ENCODE peak calls at places on chromosomes 4 and X, in six cellular contexts. Y is lower lobe of right lung; H is sciatic nerve; B is CD8-positive, alpha-beta T cell; T is gastrocnemius medialis; G is activated CD8-positive, alpha-beta memory T cell treated with anti-CD3 and anti-CD28 coated beads, Interleukin-2, amount 10 ng/mL, durations not matched to agents 7 days and 5 days. I is an unnamed sample.

GRCh38 chr4:151700566-151701316 is 60.1 kb downstream of the GATB start:
- ATAC-seq in H (no peak), Y (no peak), G (no peak), B (no peak), T (no peak), I (no peak)

GRCh38 chrX:46665232-46666162 is 91.9 kb downstream of the CHST7 start:
- ATAC-seq in Y (no peak), B (no peak), H (no peak), G (no peak), T (no peak), I (no peak)

GRCh38 chr4:155966661-155967060 is 13.0 kb upstream of the CTSO start:
- ATAC-seq in H (no peak), Y (no peak), B (no peak), G (no peak), T (no peak), I (no peak)

GRCh38 chr4:76208005-76208765 is 5.4 kb downstream of the SCARB2 start:
- ATAC-seq in Y (peak; percentile 93), T (peak; percentile 80), B (no peak), H (peak; percentile 95), G (no peak), I (peak; percentile 76)

GRCh38 chr4:153611679-153612078 is 72.4 kb upstream of the TLR2 start:
- ATAC-seq in T (no peak), Y (no peak), B (no peak), G (no peak), H (no peak), I (no peak)

GRCh38 chrX:154417157-154417556 is 5.8 kb downstream of the TAFAZZIN start:
- ATAC-seq in Y (no peak), B (no peak), G (no peak), T (no peak), H (no peak), I (no peak)

GRCh38 chrX:38929966-38930421 is 128.7 kb downstream of the MID1IP1 start:
- ATAC-seq in H (no peak), G (no peak), B (no peak), Y (no peak), T (peak; percentile 96), I (no peak)

GRCh38 chr4:137267024-137267423 is 265.3 kb downstream of the PCDH18 start:
- ATAC-seq in T (no peak), H (no peak), B (no peak), G (no peak), Y (no peak), I (peak; percentile 77)

GRCh38 chr4:38656111-38656510 is 7.9 kb upstream of the KLF3 start:
- ATAC-seq in B (no peak), T (no peak), Y (no peak), H (no peak), G (no peak), I (no peak)

GRCh38 chr4:123411976-123412589 is 15.5 kb downstream of the SPRY1 start:
- ATAC-seq in T (no peak), B (no peak), H (no peak), Y (no peak), G (peak; percentile 42), I (no peak)

GRCh38 chr4:13966241-13967195 is 339.0 kb upstream of the BOD1L1 start:
- ATAC-seq in G (no peak), T (no peak), H (peak; percentile 67), Y (no peak), B (no peak), I (peak; percentile 89)

GRCh38 chr4:108473163-108473720 is 147.1 kb upstream of the RPL34 start:
- ATAC-seq in B (no peak), Y (no peak), T (no peak), H (no peak), G (no peak), I (no peak)

GRCh38 chr4:182724414-182724813 is 192.8 kb downstream of the DCTD start:
- ATAC-seq in G (no peak), T (no peak), B (no peak), H (no peak), Y (no peak), I (no peak)

GRCh38 chr4:26081795-26082498 is 167.9 kb downstream of the SMIM20 start:
- ATAC-seq in G (peak; percentile 64), Y (peak; percentile 68), B (no peak), T (peak; percentile 35), H (peak; percentile 30), I (peak; percentile 53)

GRCh38 chr4:76234679-76235044 is 16.9 kb upstream of the FAM47E start:
- ATAC-seq in T (no peak), Y (no peak), B (no peak), G (no peak), H (no peak), I (no peak)

GRCh38 chr4:150579591-150580234 is 2.2 kb upstream of the MAB21L2 start:
- ATAC-seq in Y (peak; percentile 47), B (no peak), T (peak; percentile 39), G (no peak), H (peak; percentile 26), I (peak; percentile 20)

GRCh38 chrX:13250831-13251612 is 68.8 kb downstream of the ATXN3L start:
- ATAC-seq in B (no peak), T (peak; percentile 63), G (no peak), H (peak; percentile 90), Y (peak; percentile 69), I (peak; percentile 29)

GRCh38 chr4:10639100-10639499 is 45.5 kb downstream of the CLNK start:
- ATAC-seq in G (no peak), Y (no peak), H (no peak), T (no peak), B (no peak), I (no peak)

GRCh38 chrX:55142206-55142918 is 53.5 kb downstream of the PAGE2 start:
- ATAC-seq in G (no peak), Y (no peak), T (no peak), B (no peak), H (no peak), I (no peak)

GRCh38 chrX:41406211-41406610 is 40.9 kb upstream of the NYX start:
- ATAC-seq in T (no peak), H (no peak), B (no peak), Y (no peak), G (no peak), I (no peak)

GRCh38 chrX:56782362-56782761 is 53.3 kb downstream of the NBDY start:
- ATAC-seq in B (no peak), Y (no peak), T (no peak), G (no peak), H (no peak), I (no peak)

I was measured in SK-N-SH treated with all-trans-retinoic acid at 6 μM for 48 hours.